ENCODE peak calls at places on chromosomes 12 and 14, in nine cellular contexts. B is effector memory CD8-positive, alpha-beta T cell; C is activated B cell treated with CpG ODN at 0.5 μM for 24 hours; F is NCI-H446 treated with DMSO at 0.1 percent for 48 hours; L is stimulated activated naive CD8-positive, alpha-beta T cell treated with anti-CD3 and anti-CD28 coated beads, Interleukin-15, Interleukin-2, amounts not matched to agents 100 U/mL and 50 U/mL, for 24 hours; V is endothelial cell; Z is activated CD8-positive, alpha-beta T cell treated with anti-CD3 and anti-CD28 coated beads for 36 hours; A is GM20000; H is heart left ventricle. E is an unnamed sample.

GRCh38 chr12:22406622-22407021 is 72.1 kb upstream of the ST8SIA1 start:
- DNase-seq in B (no peak), C (no peak), F (no peak), L (no peak), V (no peak), Z (no peak), A (no peak), H (no peak), E (no peak)

GRCh38 chr12:43069768-43070221 is 480.2 kb upstream of the PRICKLE1 start:
- DNase-seq in B (no peak), C (no peak), F (peak), L (no peak), V (no peak), Z (no peak), A (no peak), H (no peak), E (no peak)

GRCh38 chr12:24483732-24484131 is 465.2 kb downstream of the BCAT1 start:
- DNase-seq in B (no peak), C (no peak), F (no peak), L (no peak), V (no peak), Z (no peak), A (no peak), H (no peak), E (no peak)

GRCh38 chr12:103840399-103840880 is 594 bp downstream of the NT5DC3 start:
- DNase-seq in B (peak), C (no peak), F (no peak), L (peak), V (peak), Z (peak), A (peak), H (no peak), E (no peak)

GRCh38 chr14:75885829-75886228 is 96.0 kb downstream of the TGFB3 start:
- DNase-seq in B (no peak), C (no peak), F (no peak), L (no peak), V (no peak), Z (no peak), A (no peak), H (no peak), E (no peak)

GRCh38 chr14:101595887-101596721 is 34.8 kb downstream of the DIO3 start:
- DNase-seq in B (peak), C (no peak), F (no peak), L (peak), V (no peak), Z (peak), A (no peak), H (no peak), E (no peak)

GRCh38 chr14:101959277-101959676 is 5.1 kb upstream of the DYNC1H1 start:
- DNase-seq in B (no peak), C (no peak), F (no peak), L (no peak), V (no peak), Z (no peak), A (no peak), H (no peak), E (no peak)

GRCh38 chr14:70108419-70108818 is 80.3 kb downstream of the SLC8A3 start:
- DNase-seq in B (no peak), C (no peak), F (no peak), L (no peak), V (no peak), Z (no peak), A (no peak), H (no peak), E (no peak)

GRCh38 chr12:42669471-42669997 is 80.0 kb upstream of the PRICKLE1 start:
- DNase-seq in B (no peak), C (no peak), F (no peak), L (no peak), V (no peak), Z (no peak), A (no peak), H (no peak), E (no peak)

GRCh38 chr14:104735830-104736642 is 12.0 kb downstream of the ADSS1 start:
- DNase-seq in B (no peak), C (no peak), F (no peak), L (no peak), V (peak), Z (no peak), A (no peak), H (peak), E (no peak)

GRCh38 chr12:104956870-104957301 is 1.2 kb downstream of the SLC41A2 start:
- DNase-seq in B (no peak), C (no peak), F (no peak), L (no peak), V (no peak), Z (no peak), A (no peak), H (no peak), E (no peak)

GRCh38 chr14:63492391-63492790 is 50.8 kb downstream of the PPP2R5E start:
- DNase-seq in B (no peak), C (no peak), F (no peak), L (no peak), V (no peak), Z (no peak), A (no peak), H (no peak), E (no peak)

GRCh38 chr12:13383379-13383778 is 186.9 kb downstream of the EMP1 start:
- DNase-seq in B (no peak), C (no peak), F (no peak), L (no peak), V (no peak), Z (no peak), A (no peak), H (no peak), E (no peak)

GRCh38 chr12:78157199-78157598 is 326.5 kb downstream of the NAV3 start:
- DNase-seq in B (no peak), C (no peak), F (no peak), L (no peak), V (no peak), Z (no peak), A (no peak), H (no peak), E (no peak)

GRCh38 chr12:11944321-11944720 is 126.4 kb upstream of the BCL2L14 start:
- DNase-seq in B (no peak), C (no peak), F (peak), L (no peak), V (no peak), Z (no peak), A (peak), H (no peak), E (peak)

GRCh38 chr12:97148941-97149559 is 242.0 kb downstream of the NEDD1 start:
- DNase-seq in B (peak), C (peak), F (no peak), L (peak), V (peak), Z (peak), A (peak), H (peak), E (no peak)

GRCh38 chr12:3020850-3021435 is 56.2 kb upstream of the TSPAN9 start:
- DNase-seq in B (no peak), C (no peak), F (no peak), L (no peak), V (no peak), Z (no peak), A (no peak), H (no peak), E (no peak)

GRCh38 chr14:102442241-102443211 is 67.0 kb downstream of the ANKRD9 start:
- DNase-seq in B (no peak), C (no peak), F (peak), L (no peak), V (no peak), Z (no peak), A (no peak), H (no peak), E (no peak)

E was measured in NCI-H2227 treated with DMSO at 0.1 percent for 48 hours.